ENCODE peak calls at places on chromosomes 3 and 15, in six cellular contexts. One of them, this sample, is unnamed.

GRCh38 chr3:17979248-17979647 is 236.8 kb upstream of the TBC1D5 start:
- DNase-seq in A549: no peak
- DNase-seq in MM.1S: no peak
- DNase-seq in sigmoid colon: peak
- DNase-seq in left lung: no peak
- DNase-seq in fibroblast of mammary gland: no peak
- DNase-seq in this sample: no peak

GRCh38 chr3:107826727-107827126 is 264.1 kb downstream of the CD47 start:
- DNase-seq in A549: no peak
- DNase-seq in MM.1S: no peak
- DNase-seq in sigmoid colon: no peak
- DNase-seq in left lung: no peak
- DNase-seq in fibroblast of mammary gland: no peak
- DNase-seq in this sample: no peak

GRCh38 chr3:13002398-13003124 is 70.7 kb downstream of the IQSEC1 start:
- DNase-seq in A549: no peak
- DNase-seq in MM.1S: peak
- DNase-seq in sigmoid colon: no peak
- DNase-seq in left lung: no peak
- DNase-seq in fibroblast of mammary gland: no peak
- DNase-seq in this sample: no peak

GRCh38 chr15:58243083-58243482 is 104.9 kb downstream of the AQP9 start:
- DNase-seq in A549: no peak
- DNase-seq in MM.1S: no peak
- DNase-seq in sigmoid colon: no peak
- DNase-seq in left lung: no peak
- DNase-seq in fibroblast of mammary gland: no peak
- DNase-seq in this sample: no peak

GRCh38 chr3:171443211-171443957 is 16.8 kb downstream of the TNIK start:
- DNase-seq in A549: no peak
- DNase-seq in MM.1S: no peak
- DNase-seq in sigmoid colon: no peak
- DNase-seq in left lung: no peak
- DNase-seq in fibroblast of mammary gland: no peak
- DNase-seq in this sample: no peak

GRCh38 chr3:162007722-162008121 is 511.1 kb downstream of the OTOL1 start:
- DNase-seq in A549: no peak
- DNase-seq in MM.1S: no peak
- DNase-seq in sigmoid colon: no peak
- DNase-seq in left lung: no peak
- DNase-seq in fibroblast of mammary gland: peak
- DNase-seq in this sample: no peak

GRCh38 chr3:4850928-4851265 is 128.3 kb upstream of the BHLHE40 start:
- DNase-seq in A549: no peak
- DNase-seq in MM.1S: peak
- DNase-seq in sigmoid colon: no peak
- DNase-seq in left lung: no peak
- DNase-seq in fibroblast of mammary gland: no peak
- DNase-seq in this sample: peak

GRCh38 chr3:42957573-42957972 is 21.5 kb upstream of the GASK1A start:
- DNase-seq in A549: no peak
- DNase-seq in MM.1S: no peak
- DNase-seq in sigmoid colon: no peak
- DNase-seq in left lung: no peak
- DNase-seq in fibroblast of mammary gland: no peak
- DNase-seq in this sample: no peak

GRCh38 chr3:33699275-33699674 is 18.8 kb downstream of the CLASP2 start:
- DNase-seq in A549: no peak
- DNase-seq in MM.1S: no peak
- DNase-seq in sigmoid colon: no peak
- DNase-seq in left lung: no peak
- DNase-seq in fibroblast of mammary gland: no peak
- DNase-seq in this sample: no peak

GRCh38 chr15:76996526-76997401 is 1.8 kb downstream of the PSTPIP1 start:
- DNase-seq in A549: no peak
- DNase-seq in MM.1S: no peak
- DNase-seq in sigmoid colon: peak
- DNase-seq in left lung: peak
- DNase-seq in fibroblast of mammary gland: peak
- DNase-seq in this sample: no peak

GRCh38 chr3:14758893-14759292 is 59.9 kb upstream of the FGD5 start:
- DNase-seq in A549: no peak
- DNase-seq in MM.1S: no peak
- DNase-seq in sigmoid colon: no peak
- DNase-seq in left lung: no peak
- DNase-seq in fibroblast of mammary gland: no peak
- DNase-seq in this sample: no peak

GRCh38 chr15:90872481-90873184 is 4.2 kb downstream of the FURIN start:
- DNase-seq in A549: no peak
- DNase-seq in MM.1S: no peak
- DNase-seq in sigmoid colon: no peak
- DNase-seq in left lung: no peak
- DNase-seq in fibroblast of mammary gland: peak
- DNase-seq in this sample: no peak

GRCh38 chr3:183534249-183534648 is 21.3 kb downstream of the KLHL6 start:
- DNase-seq in A549: no peak
- DNase-seq in MM.1S: no peak
- DNase-seq in sigmoid colon: no peak
- DNase-seq in left lung: no peak
- DNase-seq in fibroblast of mammary gland: peak
- DNase-seq in this sample: no peak

GRCh38 chr15:89654847-89655805 is at the start of gene KIF7:
- DNase-seq in A549: peak
- DNase-seq in MM.1S: no peak
- DNase-seq in sigmoid colon: peak
- DNase-seq in left lung: no peak
- DNase-seq in fibroblast of mammary gland: peak
- DNase-seq in this sample: no peak

GRCh38 chr3:114405202-114405601 is 111.4 kb downstream of the TIGIT start:
- DNase-seq in A549: no peak
- DNase-seq in MM.1S: peak
- DNase-seq in sigmoid colon: no peak
- DNase-seq in left lung: no peak
- DNase-seq in fibroblast of mammary gland: no peak
- DNase-seq in this sample: no peak

GRCh38 chr3:156630081-156630772 is 44.2 kb upstream of the TIPARP start:
- DNase-seq in A549: no peak
- DNase-seq in MM.1S: no peak
- DNase-seq in sigmoid colon: no peak
- DNase-seq in left lung: no peak
- DNase-seq in fibroblast of mammary gland: peak
- DNase-seq in this sample: no peak

GRCh38 chr3:58556001-58556400 is 19.0 kb upstream of the ACOX2 start:
- DNase-seq in A549: no peak
- DNase-seq in MM.1S: no peak
- DNase-seq in sigmoid colon: no peak
- DNase-seq in left lung: no peak
- DNase-seq in fibroblast of mammary gland: no peak
- DNase-seq in this sample: no peak

GRCh38 chr3:12420393-12420792 is 63.9 kb upstream of the TSEN2 start:
- DNase-seq in A549: no peak
- DNase-seq in MM.1S: no peak
- DNase-seq in sigmoid colon: no peak
- DNase-seq in left lung: no peak
- DNase-seq in fibroblast of mammary gland: peak
- DNase-seq in this sample: no peak

GRCh38 chr3:174907027-174907426 is 47.9 kb downstream of the NAALADL2 start:
- DNase-seq in A549: no peak
- DNase-seq in MM.1S: no peak
- DNase-seq in sigmoid colon: no peak
- DNase-seq in left lung: no peak
- DNase-seq in fibroblast of mammary gland: peak
- DNase-seq in this sample: no peak

GRCh38 chr3:81709606-81710005 is 51.8 kb downstream of the GBE1 start:
- DNase-seq in A549: no peak
- DNase-seq in MM.1S: no peak
- DNase-seq in sigmoid colon: no peak
- DNase-seq in left lung: no peak
- DNase-seq in fibroblast of mammary gland: no peak
- DNase-seq in this sample: no peak

GRCh38 chr3:61877359-61877770 is 316.0 kb downstream of the PTPRG start:
- DNase-seq in A549: peak
- DNase-seq in MM.1S: peak
- DNase-seq in sigmoid colon: no peak
- DNase-seq in left lung: no peak
- DNase-seq in fibroblast of mammary gland: no peak
- DNase-seq in this sample: no peak

GRCh38 chr3:40024526-40024925 is 215.1 kb downstream of the MYRIP start:
- DNase-seq in A549: no peak
- DNase-seq in MM.1S: no peak
- DNase-seq in sigmoid colon: no peak
- DNase-seq in left lung: no peak
- DNase-seq in fibroblast of mammary gland: no peak
- DNase-seq in this sample: no peak

GRCh38 chr3:178967184-178967532 is 104.5 kb downstream of the ZMAT3 start:
- DNase-seq in A549: no peak
- DNase-seq in MM.1S: peak
- DNase-seq in sigmoid colon: no peak
- DNase-seq in left lung: no peak
- DNase-seq in fibroblast of mammary gland: no peak
- DNase-seq in this sample: peak

GRCh38 chr3:143769663-143770062 is 78.6 kb downstream of the SLC9A9 start:
- DNase-seq in A549: no peak
- DNase-seq in MM.1S: no peak
- DNase-seq in sigmoid colon: no peak
- DNase-seq in left lung: no peak
- DNase-seq in fibroblast of mammary gland: peak
- DNase-seq in this sample: no peak

GRCh38 chr3:100437879-100438622 is 36.7 kb downstream of the LNP1 start:
- DNase-seq in A549: no peak
- DNase-seq in MM.1S: no peak
- DNase-seq in sigmoid colon: no peak
- DNase-seq in left lung: no peak
- DNase-seq in fibroblast of mammary gland: no peak
- DNase-seq in this sample: no peak

GRCh38 chr3:134486577-134487041 is 752 bp downstream of the CEP63 start:
- DNase-seq in A549: no peak
- DNase-seq in MM.1S: peak
- DNase-seq in sigmoid colon: no peak
- DNase-seq in left lung: no peak
- DNase-seq in fibroblast of mammary gland: peak
- DNase-seq in this sample: no peak

GRCh38 chr15:101390462-101390861 is 95.4 kb upstream of the SNRPA1 start:
- DNase-seq in A549: no peak
- DNase-seq in MM.1S: no peak
- DNase-seq in sigmoid colon: no peak
- DNase-seq in left lung: peak
- DNase-seq in fibroblast of mammary gland: no peak
- DNase-seq in this sample: no peak

GRCh38 chr3:93979850-93980677 is at the start of gene ARL13B:
- DNase-seq in A549: peak
- DNase-seq in MM.1S: peak
- DNase-seq in sigmoid colon: peak
- DNase-seq in left lung: peak
- DNase-seq in fibroblast of mammary gland: peak
- DNase-seq in this sample: peak

GRCh38 chr15:80343610-80344009 is 60.6 kb upstream of the ARNT2 start:
- DNase-seq in A549: no peak
- DNase-seq in MM.1S: no peak
- DNase-seq in sigmoid colon: no peak
- DNase-seq in left lung: peak
- DNase-seq in fibroblast of mammary gland: no peak
- DNase-seq in this sample: no peak

GRCh38 chr3:78496458-78496857 is 1271.3 kb downstream of the ROBO1 start:
- DNase-seq in A549: no peak
- DNase-seq in MM.1S: no peak
- DNase-seq in sigmoid colon: no peak
- DNase-seq in left lung: no peak
- DNase-seq in fibroblast of mammary gland: no peak
- DNase-seq in this sample: no peak

GRCh38 chr3:48688032-48688736 is 2.5 kb upstream of the NCKIPSD start:
- DNase-seq in A549: no peak
- DNase-seq in MM.1S: no peak
- DNase-seq in sigmoid colon: no peak
- DNase-seq in left lung: no peak
- DNase-seq in fibroblast of mammary gland: no peak
- DNase-seq in this sample: no peak

GRCh38 chr3:194142156-194142910 is 6.4 kb downstream of the HES1 start:
- DNase-seq in A549: no peak
- DNase-seq in MM.1S: no peak
- DNase-seq in sigmoid colon: peak
- DNase-seq in left lung: no peak
- DNase-seq in fibroblast of mammary gland: peak
- DNase-seq in this sample: no peak
- H3K4me3 ChIP-seq in A549: peak
- H3K4me3 ChIP-seq in MM.1S: peak
- H3K4me3 ChIP-seq in sigmoid colon: peak
- H3K4me3 ChIP-seq in left lung: peak
- H3K4me3 ChIP-seq in fibroblast of mammary gland: peak
- H3K4me3 ChIP-seq in this sample: no peak

GRCh38 chr3:129626744-129627349 is 20.4 kb upstream of the PLXND1 start:
- DNase-seq in A549: peak
- DNase-seq in MM.1S: peak
- DNase-seq in sigmoid colon: peak
- DNase-seq in left lung: peak
- DNase-seq in fibroblast of mammary gland: peak
- DNase-seq in this sample: peak
- TF ChIP-seq CTCF in A549: no peak
- TF ChIP-seq CTCF in MM.1S: no peak
- TF ChIP-seq CTCF in sigmoid colon: no peak
- TF ChIP-seq CTCF in left lung: peak
- TF ChIP-seq CTCF in fibroblast of mammary gland: no peak
- TF ChIP-seq CTCF in this sample: no peak

DNA sequence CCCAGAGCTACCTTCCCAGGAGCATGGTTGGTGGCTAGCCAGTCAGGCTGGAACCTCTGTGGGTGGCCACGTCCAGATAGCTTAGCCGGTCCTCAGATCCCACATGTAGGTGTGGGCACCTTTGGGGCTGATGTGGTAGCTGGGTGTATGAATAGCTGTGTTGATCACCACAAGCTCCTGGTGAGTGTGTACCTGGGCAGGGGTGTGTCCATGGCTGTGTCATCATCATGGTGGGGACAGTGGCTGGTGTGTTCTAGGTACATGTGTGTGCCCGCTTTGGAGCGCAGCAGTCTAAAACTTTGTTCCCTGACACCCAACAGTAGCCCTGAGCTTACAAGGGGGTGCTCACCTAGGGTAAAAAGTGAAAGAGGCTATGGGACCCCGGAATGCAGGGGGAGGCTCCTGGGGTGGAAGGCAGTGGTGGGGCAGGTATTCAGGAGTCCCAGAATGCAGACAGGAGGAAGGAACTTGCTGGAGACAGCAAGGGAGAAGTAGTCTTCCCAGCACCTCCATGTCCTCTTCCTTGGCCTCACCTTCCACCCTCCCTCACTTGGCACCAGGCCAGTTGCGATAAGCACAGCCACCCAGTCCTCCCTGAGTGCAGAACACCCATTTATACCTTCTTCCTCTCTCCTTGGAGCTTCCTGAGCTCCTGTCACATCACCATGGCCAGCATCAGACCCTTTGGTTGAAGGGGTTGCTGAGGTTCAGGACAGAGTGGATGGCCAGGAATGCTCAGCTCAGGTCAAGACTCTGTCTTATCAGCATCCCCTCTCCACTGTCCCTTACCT is 1.2 kb downstream of the CISH start:
- DNase-seq in A549: no peak
- DNase-seq in MM.1S: no peak
- DNase-seq in sigmoid colon: no peak
- DNase-seq in left lung: peak
- DNase-seq in fibroblast of mammary gland: no peak
- DNase-seq in this sample: no peak
- H3K4me3 ChIP-seq in A549: no peak
- H3K4me3 ChIP-seq in MM.1S: no peak
- H3K4me3 ChIP-seq in sigmoid colon: peak
- H3K4me3 ChIP-seq in left lung: peak
- H3K4me3 ChIP-seq in fibroblast of mammary gland: peak
- H3K4me3 ChIP-seq in this sample: peak

GRCh38 chr3:160575589-160575988 is 10.2 kb upstream of the KPNA4 start:
- DNase-seq in A549: no peak
- DNase-seq in MM.1S: no peak
- DNase-seq in sigmoid colon: no peak
- DNase-seq in left lung: no peak
- DNase-seq in fibroblast of mammary gland: no peak
- DNase-seq in this sample: no peak
- TF ChIP-seq CTCF in A549: no peak
- TF ChIP-seq CTCF in MM.1S: no peak
- TF ChIP-seq CTCF in sigmoid colon: no peak
- TF ChIP-seq CTCF in left lung: no peak
- TF ChIP-seq CTCF in fibroblast of mammary gland: no peak
- TF ChIP-seq CTCF in this sample: no peak

This sample was measured in GM12864.